ENCODE peak calls at places on chromosomes 7 and 10, in four cellular contexts. One of them, this sample, is unnamed.

GRCh38 chr7:114852275-114852674 is 69.6 kb upstream of the MDFIC start:
- DNase-seq in heart left ventricle: no peak
- DNase-seq in HepG2: no peak
- DNase-seq in NCI-H1417: no peak
- DNase-seq in this sample: no peak

GRCh38 chr10:75556320-75556719 is 124.9 kb downstream of the LRMDA start:
- DNase-seq in heart left ventricle: no peak
- DNase-seq in HepG2: no peak
- DNase-seq in NCI-H1417: no peak
- DNase-seq in this sample: no peak

GRCh38 chr7:219581-220150 is 27.3 kb downstream of the FAM20C start:
- DNase-seq in heart left ventricle: no peak
- DNase-seq in HepG2: peak
- DNase-seq in NCI-H1417: no peak
- DNase-seq in this sample: no peak

GRCh38 chr10:22697101-22697500 is 17.3 kb downstream of the PIP4K2A start:
- DNase-seq in heart left ventricle: no peak
- DNase-seq in HepG2: no peak
- DNase-seq in NCI-H1417: no peak
- DNase-seq in this sample: no peak

GRCh38 chr10:29841724-29842649 is 207.2 kb upstream of the SVIL start:
- DNase-seq in heart left ventricle: no peak
- DNase-seq in HepG2: peak
- DNase-seq in NCI-H1417: peak
- DNase-seq in this sample: peak

GRCh38 chr7:35593896-35594295 is 101.0 kb downstream of the HERPUD2 start:
- DNase-seq in heart left ventricle: no peak
- DNase-seq in HepG2: peak
- DNase-seq in NCI-H1417: no peak
- DNase-seq in this sample: no peak

GRCh38 chr10:125148021-125148439 is 12.3 kb downstream of the CTBP2 start:
- DNase-seq in heart left ventricle: no peak
- DNase-seq in HepG2: no peak
- DNase-seq in NCI-H1417: peak
- DNase-seq in this sample: no peak

GRCh38 chr7:668139-668871 is 58.2 kb upstream of the DNAAF5 start:
- DNase-seq in heart left ventricle: no peak
- DNase-seq in HepG2: no peak
- DNase-seq in NCI-H1417: no peak
- DNase-seq in this sample: peak

GRCh38 chr10:98646998-98647917 is 200.5 kb upstream of the HPS1 start:
- DNase-seq in heart left ventricle: no peak
- DNase-seq in HepG2: no peak
- DNase-seq in NCI-H1417: peak
- DNase-seq in this sample: no peak

GRCh38 chr7:9796241-9796640 is 1177.4 kb upstream of the PHF14 start:
- DNase-seq in heart left ventricle: no peak
- DNase-seq in HepG2: no peak
- DNase-seq in NCI-H1417: peak
- DNase-seq in this sample: no peak

GRCh38 chr7:138538996-138539644 is 79.1 kb downstream of the TRIM24 start:
- DNase-seq in heart left ventricle: no peak
- DNase-seq in HepG2: no peak
- DNase-seq in NCI-H1417: no peak
- DNase-seq in this sample: no peak

GRCh38 chr7:102072003-102072402 is 214.7 kb upstream of the SH2B2 start:
- DNase-seq in heart left ventricle: no peak
- DNase-seq in HepG2: no peak
- DNase-seq in NCI-H1417: no peak
- DNase-seq in this sample: no peak

GRCh38 chr10:123017421-123018165 is 8.8 kb downstream of the ACADSB start:
- DNase-seq in heart left ventricle: no peak
- DNase-seq in HepG2: no peak
- DNase-seq in NCI-H1417: no peak
- DNase-seq in this sample: no peak

GRCh38 chr10:75588031-75588430 is 156.6 kb downstream of the LRMDA start:
- DNase-seq in heart left ventricle: no peak
- DNase-seq in HepG2: no peak
- DNase-seq in NCI-H1417: no peak
- DNase-seq in this sample: no peak

GRCh38 chr10:5643356-5643755 is 23.0 kb downstream of the ASB13 start:
- DNase-seq in heart left ventricle: no peak
- DNase-seq in HepG2: no peak
- DNase-seq in NCI-H1417: no peak
- DNase-seq in this sample: no peak

GRCh38 chr10:114917927-114918672 is 19.9 kb upstream of the TRUB1 start:
- DNase-seq in heart left ventricle: no peak
- DNase-seq in HepG2: no peak
- DNase-seq in NCI-H1417: peak
- DNase-seq in this sample: no peak

GRCh38 chr10:124296121-124296812 is 122.5 kb downstream of the OAT start:
- DNase-seq in heart left ventricle: no peak
- DNase-seq in HepG2: no peak
- DNase-seq in NCI-H1417: peak
- DNase-seq in this sample: no peak

GRCh38 chr7:140314571-140315480 is 83.5 kb downstream of the SLC37A3 start:
- DNase-seq in heart left ventricle: no peak
- DNase-seq in HepG2: no peak
- DNase-seq in NCI-H1417: no peak
- DNase-seq in this sample: no peak

This sample was measured in left colon.